ENCODE peak calls at places on chromosomes 1 and 21, in six cellular contexts. One of them, this sample, is unnamed.

GRCh38 chr1:6965062-6965913 is 180.0 kb downstream of the CAMTA1 start:
- DNase-seq in heart right ventricle: no peak
- DNase-seq in colonic mucosa: no peak
- DNase-seq in A549: no peak
- DNase-seq in gastrocnemius medialis: no peak
- DNase-seq in neural progenitor cell: no peak
- DNase-seq in this sample: no peak

GRCh38 chr1:222325506-222325905 is 222.4 kb downstream of the HHIPL2 start:
- DNase-seq in heart right ventricle: no peak
- DNase-seq in colonic mucosa: no peak
- DNase-seq in A549: no peak
- DNase-seq in gastrocnemius medialis: no peak
- DNase-seq in neural progenitor cell: no peak
- DNase-seq in this sample: no peak

GRCh38 chr1:61318319-61319125 is 236.2 kb downstream of the NFIA start:
- DNase-seq in heart right ventricle: no peak
- DNase-seq in colonic mucosa: no peak
- DNase-seq in A549: no peak
- DNase-seq in gastrocnemius medialis: peak; percentile 37
- DNase-seq in neural progenitor cell: no peak
- DNase-seq in this sample: no peak

GRCh38 chr1:27569088-27569459 is 34.9 kb downstream of the AHDC1 start:
- DNase-seq in heart right ventricle: no peak
- DNase-seq in colonic mucosa: no peak
- DNase-seq in A549: no peak
- DNase-seq in gastrocnemius medialis: no peak
- DNase-seq in neural progenitor cell: peak; percentile 44
- DNase-seq in this sample: no peak

GRCh38 chr1:3011631-3012510 is 9.4 kb upstream of the ACTRT2 start:
- DNase-seq in heart right ventricle: no peak
- DNase-seq in colonic mucosa: no peak
- DNase-seq in A549: no peak
- DNase-seq in gastrocnemius medialis: no peak
- DNase-seq in neural progenitor cell: no peak
- DNase-seq in this sample: no peak

GRCh38 chr21:43645414-43645891 is 13.8 kb downstream of the HSF2BP start:
- DNase-seq in heart right ventricle: no peak
- DNase-seq in colonic mucosa: peak; percentile 70
- DNase-seq in A549: peak; percentile 90
- DNase-seq in gastrocnemius medialis: peak; percentile 38
- DNase-seq in neural progenitor cell: peak; percentile 66
- DNase-seq in this sample: peak; percentile 54

GRCh38 chr1:197632000-197632399 is 143.3 kb downstream of the DENND1B start:
- DNase-seq in heart right ventricle: no peak
- DNase-seq in colonic mucosa: no peak
- DNase-seq in A549: no peak
- DNase-seq in gastrocnemius medialis: no peak
- DNase-seq in neural progenitor cell: no peak
- DNase-seq in this sample: no peak

GRCh38 chr1:2875677-2876531 is 74.4 kb upstream of the TTC34 start:
- DNase-seq in heart right ventricle: peak; percentile 45
- DNase-seq in colonic mucosa: no peak
- DNase-seq in A549: peak; percentile 28
- DNase-seq in gastrocnemius medialis: no peak
- DNase-seq in neural progenitor cell: no peak
- DNase-seq in this sample: no peak

GRCh38 chr21:21101911-21102310 is 103.7 kb downstream of the NCAM2 start:
- DNase-seq in heart right ventricle: no peak
- DNase-seq in colonic mucosa: no peak
- DNase-seq in A549: no peak
- DNase-seq in gastrocnemius medialis: no peak
- DNase-seq in neural progenitor cell: peak; percentile 57
- DNase-seq in this sample: no peak

GRCh38 chr1:161133220-161133740 is 813 bp upstream of the DEDD start:
- DNase-seq in heart right ventricle: no peak
- DNase-seq in colonic mucosa: no peak
- DNase-seq in A549: no peak
- DNase-seq in gastrocnemius medialis: no peak
- DNase-seq in neural progenitor cell: no peak
- DNase-seq in this sample: no peak

GRCh38 chr1:61082336-61083013 is at the start of gene NFIA:
- DNase-seq in heart right ventricle: peak; percentile 53
- DNase-seq in colonic mucosa: peak; percentile 76
- DNase-seq in A549: peak; percentile 86
- DNase-seq in gastrocnemius medialis: peak; percentile 69
- DNase-seq in neural progenitor cell: no peak
- DNase-seq in this sample: peak; percentile 63

GRCh38 chr1:10451286-10451685 is 1.5 kb downstream of the CORT start:
- DNase-seq in heart right ventricle: no peak
- DNase-seq in colonic mucosa: no peak
- DNase-seq in A549: no peak
- DNase-seq in gastrocnemius medialis: no peak
- DNase-seq in neural progenitor cell: peak; percentile 23
- DNase-seq in this sample: no peak

GRCh38 chr1:33347650-33347992 is 26.7 kb upstream of the A3GALT2 start:
- DNase-seq in heart right ventricle: peak; percentile 41
- DNase-seq in colonic mucosa: peak; percentile 61
- DNase-seq in A549: peak; percentile 28
- DNase-seq in gastrocnemius medialis: no peak
- DNase-seq in neural progenitor cell: no peak
- DNase-seq in this sample: no peak

GRCh38 chr1:207081106-207081505 is 7.6 kb upstream of the C4BPB start:
- DNase-seq in heart right ventricle: no peak
- DNase-seq in colonic mucosa: no peak
- DNase-seq in A549: peak; percentile 17
- DNase-seq in gastrocnemius medialis: no peak
- DNase-seq in neural progenitor cell: no peak
- DNase-seq in this sample: no peak

GRCh38 chr1:68464891-68465290 is 15.1 kb upstream of the RPE65 start:
- DNase-seq in heart right ventricle: no peak
- DNase-seq in colonic mucosa: no peak
- DNase-seq in A549: no peak
- DNase-seq in gastrocnemius medialis: no peak
- DNase-seq in neural progenitor cell: peak; percentile 41
- DNase-seq in this sample: no peak

GRCh38 chr1:30719406-30720270 is 3.7 kb downstream of the MATN1 start:
- DNase-seq in heart right ventricle: no peak
- DNase-seq in colonic mucosa: no peak
- DNase-seq in A549: peak; percentile 69
- DNase-seq in gastrocnemius medialis: no peak
- DNase-seq in neural progenitor cell: no peak
- DNase-seq in this sample: no peak

GRCh38 chr1:113783254-113784103 is 24.2 kb upstream of the PHTF1 start:
- DNase-seq in heart right ventricle: no peak
- DNase-seq in colonic mucosa: peak; percentile 66
- DNase-seq in A549: no peak
- DNase-seq in gastrocnemius medialis: no peak
- DNase-seq in neural progenitor cell: no peak
- DNase-seq in this sample: peak; percentile 36

GRCh38 chr1:194161591-194161990 is 975.2 kb upstream of the B3GALT2 start:
- DNase-seq in heart right ventricle: no peak
- DNase-seq in colonic mucosa: no peak
- DNase-seq in A549: no peak
- DNase-seq in gastrocnemius medialis: no peak
- DNase-seq in neural progenitor cell: no peak
- DNase-seq in this sample: no peak

GRCh38 chr21:29538115-29538514 is 239.4 kb downstream of the BACH1 start:
- DNase-seq in heart right ventricle: no peak
- DNase-seq in colonic mucosa: no peak
- DNase-seq in A549: no peak
- DNase-seq in gastrocnemius medialis: no peak
- DNase-seq in neural progenitor cell: no peak
- DNase-seq in this sample: no peak

GRCh38 chr1:212205843-212206242 is 79.4 kb upstream of the PPP2R5A start:
- DNase-seq in heart right ventricle: no peak
- DNase-seq in colonic mucosa: no peak
- DNase-seq in A549: no peak
- DNase-seq in gastrocnemius medialis: no peak
- DNase-seq in neural progenitor cell: no peak
- DNase-seq in this sample: no peak

GRCh38 chr1:89644119-89644814 is 11.3 kb downstream of the LRRC8C start:
- DNase-seq in heart right ventricle: no peak
- DNase-seq in colonic mucosa: no peak
- DNase-seq in A549: no peak
- DNase-seq in gastrocnemius medialis: no peak
- DNase-seq in neural progenitor cell: no peak
- DNase-seq in this sample: no peak

GRCh38 chr1:85137660-85138059 is 63.2 kb downstream of the SYDE2 start:
- DNase-seq in heart right ventricle: peak; percentile 73
- DNase-seq in colonic mucosa: peak; percentile 88
- DNase-seq in A549: peak; percentile 28
- DNase-seq in gastrocnemius medialis: no peak
- DNase-seq in neural progenitor cell: no peak
- DNase-seq in this sample: peak; percentile 86

GRCh38 chr1:210582186-210582981 is 253.7 kb downstream of the HHAT start:
- DNase-seq in heart right ventricle: no peak
- DNase-seq in colonic mucosa: no peak
- DNase-seq in A549: no peak
- DNase-seq in gastrocnemius medialis: no peak
- DNase-seq in neural progenitor cell: no peak
- DNase-seq in this sample: no peak

GRCh38 chr1:61865646-61866220 is 123.5 kb downstream of the PATJ start:
- DNase-seq in heart right ventricle: no peak
- DNase-seq in colonic mucosa: no peak
- DNase-seq in A549: no peak
- DNase-seq in gastrocnemius medialis: no peak
- DNase-seq in neural progenitor cell: no peak
- DNase-seq in this sample: no peak

GRCh38 chr1:168799918-168800605 is 71.1 kb upstream of the DPT start:
- DNase-seq in heart right ventricle: no peak
- DNase-seq in colonic mucosa: no peak
- DNase-seq in A549: peak; percentile 31
- DNase-seq in gastrocnemius medialis: no peak
- DNase-seq in neural progenitor cell: no peak
- DNase-seq in this sample: no peak

GRCh38 chr1:182666736-182667135 is 17.7 kb downstream of the RGS8 start:
- DNase-seq in heart right ventricle: no peak
- DNase-seq in colonic mucosa: no peak
- DNase-seq in A549: no peak
- DNase-seq in gastrocnemius medialis: no peak
- DNase-seq in neural progenitor cell: peak; percentile 43
- DNase-seq in this sample: no peak

GRCh38 chr1:108600504-108600903 is 40.6 kb downstream of the EEIG2 start:
- DNase-seq in heart right ventricle: no peak
- DNase-seq in colonic mucosa: no peak
- DNase-seq in A549: no peak
- DNase-seq in gastrocnemius medialis: no peak
- DNase-seq in neural progenitor cell: no peak
- DNase-seq in this sample: no peak

GRCh38 chr1:203563291-203563690 is 63.3 kb upstream of the ATP2B4 start:
- DNase-seq in heart right ventricle: no peak
- DNase-seq in colonic mucosa: no peak
- DNase-seq in A549: no peak
- DNase-seq in gastrocnemius medialis: no peak
- DNase-seq in neural progenitor cell: no peak
- DNase-seq in this sample: no peak

GRCh38 chr21:45364464-45365185 is 40.3 kb upstream of the COL18A1 start:
- DNase-seq in heart right ventricle: no peak
- DNase-seq in colonic mucosa: no peak
- DNase-seq in A549: peak; percentile 54
- DNase-seq in gastrocnemius medialis: no peak
- DNase-seq in neural progenitor cell: peak; percentile 25
- DNase-seq in this sample: no peak
- TF ChIP-seq CTCF in heart right ventricle: no peak
- TF ChIP-seq CTCF in colonic mucosa: no peak
- TF ChIP-seq CTCF in A549: no peak
- TF ChIP-seq CTCF in gastrocnemius medialis: no peak
- TF ChIP-seq CTCF in neural progenitor cell: no peak
- TF ChIP-seq CTCF in this sample: no peak

GRCh38 chr21:15199414-15199813 is 134.6 kb upstream of the NRIP1 start:
- DNase-seq in heart right ventricle: no peak
- DNase-seq in colonic mucosa: no peak
- DNase-seq in A549: no peak
- DNase-seq in gastrocnemius medialis: no peak
- DNase-seq in neural progenitor cell: peak; percentile 7
- DNase-seq in this sample: no peak
- H3K4me1 ChIP-seq in heart right ventricle: peaks cover 4% of the 10 kb centered on the region
- H3K4me1 ChIP-seq in colonic mucosa: no peaks in the 10 kb centered on the region
- H3K4me1 ChIP-seq in A549: peaks cover 36% of the 10 kb centered on the region
- H3K4me1 ChIP-seq in gastrocnemius medialis: no peaks in the 10 kb centered on the region
- H3K4me1 ChIP-seq in neural progenitor cell: peaks cover 10% of the 10 kb centered on the region
- H3K4me1 ChIP-seq in this sample: no peaks in the 10 kb centered on the region

GRCh38 chr1:208233978-208234377 is 10.2 kb downstream of the PLXNA2 start:
- DNase-seq in heart right ventricle: no peak
- DNase-seq in colonic mucosa: no peak
- DNase-seq in A549: no peak
- DNase-seq in gastrocnemius medialis: no peak
- DNase-seq in neural progenitor cell: no peak
- DNase-seq in this sample: no peak

GRCh38 chr1:208237241-208237640 is 6.9 kb downstream of the PLXNA2 start:
- DNase-seq in heart right ventricle: no peak
- DNase-seq in colonic mucosa: no peak
- DNase-seq in A549: no peak
- DNase-seq in gastrocnemius medialis: no peak
- DNase-seq in neural progenitor cell: no peak
- DNase-seq in this sample: no peak

GRCh38 chr1:208235983-208236761 is 8.0 kb downstream of the PLXNA2 start:
- DNase-seq in heart right ventricle: peak; percentile 44
- DNase-seq in colonic mucosa: peak; percentile 79
- DNase-seq in A549: no peak
- DNase-seq in gastrocnemius medialis: peak; percentile 37
- DNase-seq in neural progenitor cell: no peak
- DNase-seq in this sample: peak; percentile 67

GRCh38 chr1:208234721-208235120 is 9.5 kb downstream of the PLXNA2 start:
- DNase-seq in heart right ventricle: no peak
- DNase-seq in colonic mucosa: no peak
- DNase-seq in A549: no peak
- DNase-seq in gastrocnemius medialis: no peak
- DNase-seq in neural progenitor cell: no peak
- DNase-seq in this sample: no peak

DNA sequence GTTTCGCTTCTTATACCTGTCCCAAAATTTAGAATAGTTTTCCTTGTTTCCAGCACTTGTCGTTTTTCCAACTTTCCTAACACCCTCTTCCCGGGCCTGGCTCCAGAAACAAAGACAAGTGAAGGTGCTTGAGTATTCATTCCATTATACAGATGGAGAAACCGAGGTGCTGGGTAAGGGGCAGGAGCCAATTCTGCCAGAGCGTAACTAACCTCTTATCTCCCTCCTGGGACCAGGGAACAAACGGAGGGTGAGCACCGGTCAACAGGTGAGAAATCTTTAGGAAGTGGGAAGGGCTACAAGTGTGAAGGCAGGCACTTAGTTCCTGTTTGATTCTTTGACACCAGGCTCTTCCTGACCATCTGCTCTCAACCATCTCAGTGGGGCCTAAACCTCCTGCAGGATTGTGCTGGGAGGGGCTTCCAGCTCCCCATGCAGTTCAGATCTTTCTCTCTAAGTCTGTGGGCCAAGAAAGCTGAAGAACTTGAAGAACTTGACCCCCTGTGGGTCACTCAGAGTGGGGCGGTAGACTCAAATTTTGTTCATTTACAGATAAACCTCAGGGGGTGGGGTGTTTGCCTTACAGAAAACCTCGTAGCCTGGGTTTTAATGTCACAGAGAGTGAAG is 8.7 kb downstream of the PLXNA2 start:
- DNase-seq in heart right ventricle: no peak
- DNase-seq in colonic mucosa: no peak
- DNase-seq in A549: no peak
- DNase-seq in gastrocnemius medialis: no peak
- DNase-seq in neural progenitor cell: no peak
- DNase-seq in this sample: no peak
- H3K4me3 ChIP-seq in heart right ventricle: no peak overlapping the region
- H3K4me3 ChIP-seq in colonic mucosa: no peak overlapping the region
- H3K4me3 ChIP-seq in A549: no peak overlapping the region
- H3K4me3 ChIP-seq in gastrocnemius medialis: no peak overlapping the region
- H3K4me3 ChIP-seq in neural progenitor cell: no peak overlapping the region
- H3K4me3 ChIP-seq in this sample: no peak overlapping the region

GRCh38 chr1:201966171-201966570 is 10.9 kb downstream of the TIMM17A start:
- DNase-seq in heart right ventricle: no peak
- DNase-seq in colonic mucosa: no peak
- DNase-seq in A549: no peak
- DNase-seq in gastrocnemius medialis: no peak
- DNase-seq in neural progenitor cell: no peak
- DNase-seq in this sample: no peak
- TF ChIP-seq CTCF in heart right ventricle: no peak
- TF ChIP-seq CTCF in colonic mucosa: no peak
- TF ChIP-seq CTCF in A549: no peak
- TF ChIP-seq CTCF in gastrocnemius medialis: no peak
- TF ChIP-seq CTCF in neural progenitor cell: no peak
- TF ChIP-seq CTCF in this sample: no peak

This sample was measured in lung.